ENCODE peak calls at places on chromosome 11, in ten cellular contexts. One of them, this sample, is unnamed.

GRCh38 chr11:69828276-69828970 is 9.2 kb upstream of the FGF3 start:
- DNase-seq in RWPE1: no peak
- DNase-seq in transverse colon: peak
- DNase-seq in heart left ventricle: no peak
- DNase-seq in upper lobe of right lung: peak
- DNase-seq in left ventricle myocardium inferior: no peak
- DNase-seq in lung: no peak
- DNase-seq in spleen: peak
- DNase-seq in AG04450: no peak
- DNase-seq in heart right ventricle: no peak
- DNase-seq in this sample: no peak

GRCh38 chr11:5818245-5818865 is 9.6 kb downstream of the OR52N2 start:
- DNase-seq in RWPE1: no peak
- DNase-seq in heart right ventricle: no peak
- DNase-seq in spleen: no peak
- DNase-seq in heart left ventricle: no peak
- DNase-seq in upper lobe of right lung: no peak
- DNase-seq in AG04450: no peak
- DNase-seq in left ventricle myocardium inferior: no peak
- DNase-seq in lung: no peak
- DNase-seq in transverse colon: no peak
- DNase-seq in this sample: no peak

GRCh38 chr11:131491503-131491902 is 121.1 kb downstream of the NTM start:
- DNase-seq in transverse colon: no peak
- DNase-seq in upper lobe of right lung: no peak
- DNase-seq in heart left ventricle: no peak
- DNase-seq in heart right ventricle: no peak
- DNase-seq in AG04450: no peak
- DNase-seq in left ventricle myocardium inferior: no peak
- DNase-seq in RWPE1: peak
- DNase-seq in lung: no peak
- DNase-seq in spleen: no peak
- DNase-seq in this sample: peak

GRCh38 chr11:32497951-32498350 is 62.6 kb upstream of the WT1 start:
- DNase-seq in AG04450: no peak
- DNase-seq in heart left ventricle: no peak
- DNase-seq in heart right ventricle: no peak
- DNase-seq in transverse colon: no peak
- DNase-seq in spleen: no peak
- DNase-seq in RWPE1: no peak
- DNase-seq in left ventricle myocardium inferior: no peak
- DNase-seq in upper lobe of right lung: no peak
- DNase-seq in lung: no peak
- DNase-seq in this sample: no peak

GRCh38 chr11:8698917-8699441 is 16.4 kb downstream of the RPL27A start:
- DNase-seq in heart left ventricle: no peak
- DNase-seq in upper lobe of right lung: no peak
- DNase-seq in transverse colon: no peak
- DNase-seq in RWPE1: no peak
- DNase-seq in AG04450: no peak
- DNase-seq in spleen: no peak
- DNase-seq in heart right ventricle: no peak
- DNase-seq in lung: no peak
- DNase-seq in left ventricle myocardium inferior: no peak
- DNase-seq in this sample: no peak

GRCh38 chr11:15874699-15875098 is 481.6 kb downstream of the SOX6 start:
- DNase-seq in lung: no peak
- DNase-seq in spleen: no peak
- DNase-seq in AG04450: no peak
- DNase-seq in RWPE1: no peak
- DNase-seq in heart left ventricle: no peak
- DNase-seq in left ventricle myocardium inferior: no peak
- DNase-seq in heart right ventricle: no peak
- DNase-seq in transverse colon: no peak
- DNase-seq in upper lobe of right lung: no peak
- DNase-seq in this sample: no peak

GRCh38 chr11:13440100-13440855 is 22.7 kb downstream of the BTBD10 start:
- DNase-seq in heart left ventricle: peak
- DNase-seq in transverse colon: peak
- DNase-seq in left ventricle myocardium inferior: no peak
- DNase-seq in lung: peak
- DNase-seq in spleen: no peak
- DNase-seq in upper lobe of right lung: no peak
- DNase-seq in AG04450: peak
- DNase-seq in RWPE1: peak
- DNase-seq in heart right ventricle: peak
- DNase-seq in this sample: peak

GRCh38 chr11:17314232-17314547 is 37.4 kb upstream of the NCR3LG1 start:
- DNase-seq in transverse colon: no peak
- DNase-seq in lung: no peak
- DNase-seq in heart right ventricle: no peak
- DNase-seq in RWPE1: peak
- DNase-seq in upper lobe of right lung: no peak
- DNase-seq in spleen: no peak
- DNase-seq in heart left ventricle: no peak
- DNase-seq in AG04450: peak
- DNase-seq in left ventricle myocardium inferior: no peak
- DNase-seq in this sample: peak

GRCh38 chr11:108854366-108854765 is 189.5 kb downstream of the DDX10 start:
- DNase-seq in heart left ventricle: no peak
- DNase-seq in upper lobe of right lung: no peak
- DNase-seq in spleen: no peak
- DNase-seq in AG04450: no peak
- DNase-seq in heart right ventricle: no peak
- DNase-seq in left ventricle myocardium inferior: no peak
- DNase-seq in RWPE1: no peak
- DNase-seq in lung: no peak
- DNase-seq in transverse colon: no peak
- DNase-seq in this sample: no peak

DNA sequence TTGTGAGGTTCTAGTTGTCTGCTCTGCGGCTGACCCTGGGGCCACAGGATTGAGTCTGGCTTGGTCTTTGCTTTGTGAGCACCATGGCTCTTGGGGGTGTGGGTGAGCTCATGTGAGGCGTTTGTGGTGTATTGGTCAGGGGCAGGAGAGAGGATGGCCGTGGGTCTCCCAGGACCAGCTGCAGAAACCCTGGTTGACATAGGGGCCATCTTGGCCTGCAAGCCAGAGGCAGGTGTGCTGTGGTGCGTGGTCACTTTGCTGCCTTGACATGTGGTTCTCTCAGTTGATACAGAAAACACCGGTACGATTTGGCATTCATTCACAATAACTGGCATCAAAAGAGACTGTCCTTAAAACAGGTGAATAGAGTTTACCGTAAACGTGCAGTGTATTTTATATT is 11.3 kb downstream of the PHRF1 start:
- DNase-seq in RWPE1: no peak
- DNase-seq in transverse colon: no peak
- DNase-seq in AG04450: no peak
- DNase-seq in lung: no peak
- DNase-seq in upper lobe of right lung: no peak
- DNase-seq in left ventricle myocardium inferior: no peak
- DNase-seq in spleen: no peak
- DNase-seq in heart right ventricle: no peak
- DNase-seq in heart left ventricle: no peak
- DNase-seq in this sample: no peak
- H3K27ac ChIP-seq in RWPE1: peak
- H3K27ac ChIP-seq in transverse colon: no peak
- H3K27ac ChIP-seq in AG04450: no peak
- H3K27ac ChIP-seq in lung: peak
- H3K27ac ChIP-seq in upper lobe of right lung: no peak
- H3K27ac ChIP-seq in left ventricle myocardium inferior: no peak
- H3K27ac ChIP-seq in spleen: peak
- H3K27ac ChIP-seq in heart right ventricle: no peak
- H3K27ac ChIP-seq in heart left ventricle: no peak
- H3K27ac ChIP-seq in this sample: peak

GRCh38 chr11:114607753-114608459 is 12.3 kb upstream of the NXPE4 start:
- DNase-seq in heart left ventricle: no peak
- DNase-seq in transverse colon: no peak
- DNase-seq in lung: no peak
- DNase-seq in RWPE1: no peak
- DNase-seq in upper lobe of right lung: no peak
- DNase-seq in left ventricle myocardium inferior: no peak
- DNase-seq in spleen: no peak
- DNase-seq in heart right ventricle: no peak
- DNase-seq in AG04450: no peak
- DNase-seq in this sample: no peak

GRCh38 chr11:114604179-114604813 is 8.7 kb upstream of the NXPE4 start:
- DNase-seq in AG04450: no peak
- DNase-seq in heart left ventricle: no peak
- DNase-seq in RWPE1: no peak
- DNase-seq in spleen: no peak
- DNase-seq in left ventricle myocardium inferior: no peak
- DNase-seq in heart right ventricle: no peak
- DNase-seq in upper lobe of right lung: no peak
- DNase-seq in transverse colon: no peak
- DNase-seq in lung: no peak
- DNase-seq in this sample: no peak

GRCh38 chr11:114604886-114605285 is 9.3 kb upstream of the NXPE4 start:
- DNase-seq in left ventricle myocardium inferior: no peak
- DNase-seq in spleen: no peak
- DNase-seq in heart right ventricle: no peak
- DNase-seq in RWPE1: no peak
- DNase-seq in AG04450: no peak
- DNase-seq in upper lobe of right lung: no peak
- DNase-seq in lung: no peak
- DNase-seq in transverse colon: no peak
- DNase-seq in heart left ventricle: no peak
- DNase-seq in this sample: no peak

GRCh38 chr11:114605370-114605769 is 9.8 kb upstream of the NXPE4 start:
- DNase-seq in lung: no peak
- DNase-seq in heart right ventricle: no peak
- DNase-seq in RWPE1: no peak
- DNase-seq in transverse colon: no peak
- DNase-seq in spleen: no peak
- DNase-seq in heart left ventricle: no peak
- DNase-seq in upper lobe of right lung: no peak
- DNase-seq in AG04450: no peak
- DNase-seq in left ventricle myocardium inferior: no peak
- DNase-seq in this sample: no peak

GRCh38 chr11:114606003-114606801 is 10.6 kb upstream of the NXPE4 start:
- DNase-seq in RWPE1: no peak
- DNase-seq in transverse colon: no peak
- DNase-seq in heart left ventricle: no peak
- DNase-seq in lung: no peak
- DNase-seq in heart right ventricle: no peak
- DNase-seq in spleen: no peak
- DNase-seq in upper lobe of right lung: no peak
- DNase-seq in AG04450: no peak
- DNase-seq in left ventricle myocardium inferior: no peak
- DNase-seq in this sample: no peak
- TF ChIP-seq CTCF in RWPE1: no peak
- TF ChIP-seq CTCF in transverse colon: no peak
- TF ChIP-seq CTCF in heart left ventricle: no peak
- TF ChIP-seq CTCF in lung: no peak
- TF ChIP-seq CTCF in heart right ventricle: no peak
- TF ChIP-seq CTCF in spleen: peak
- TF ChIP-seq CTCF in upper lobe of right lung: no peak
- TF ChIP-seq CTCF in AG04450: no peak
- TF ChIP-seq CTCF in left ventricle myocardium inferior: no peak
- TF ChIP-seq CTCF in this sample: no peak

GRCh38 chr11:112786196-112786595 is 175.0 kb upstream of the NCAM1 start:
- DNase-seq in RWPE1: no peak
- DNase-seq in lung: no peak
- DNase-seq in heart right ventricle: no peak
- DNase-seq in left ventricle myocardium inferior: no peak
- DNase-seq in AG04450: no peak
- DNase-seq in spleen: no peak
- DNase-seq in heart left ventricle: no peak
- DNase-seq in upper lobe of right lung: no peak
- DNase-seq in transverse colon: no peak
- DNase-seq in this sample: no peak

GRCh38 chr11:112785104-112785503 is 176.1 kb upstream of the NCAM1 start:
- DNase-seq in left ventricle myocardium inferior: no peak
- DNase-seq in RWPE1: peak
- DNase-seq in heart left ventricle: no peak
- DNase-seq in transverse colon: no peak
- DNase-seq in upper lobe of right lung: no peak
- DNase-seq in lung: no peak
- DNase-seq in spleen: no peak
- DNase-seq in heart right ventricle: no peak
- DNase-seq in AG04450: no peak
- DNase-seq in this sample: no peak

GRCh38 chr11:112783945-112784322 is 177.3 kb upstream of the NCAM1 start:
- DNase-seq in AG04450: no peak
- DNase-seq in heart left ventricle: no peak
- DNase-seq in upper lobe of right lung: no peak
- DNase-seq in spleen: no peak
- DNase-seq in RWPE1: no peak
- DNase-seq in heart right ventricle: no peak
- DNase-seq in left ventricle myocardium inferior: no peak
- DNase-seq in transverse colon: no peak
- DNase-seq in lung: no peak
- DNase-seq in this sample: no peak

GRCh38 chr11:112785717-112786116 is 175.5 kb upstream of the NCAM1 start:
- DNase-seq in heart left ventricle: peak
- DNase-seq in RWPE1: no peak
- DNase-seq in upper lobe of right lung: no peak
- DNase-seq in transverse colon: no peak
- DNase-seq in AG04450: no peak
- DNase-seq in heart right ventricle: peak
- DNase-seq in lung: no peak
- DNase-seq in spleen: no peak
- DNase-seq in left ventricle myocardium inferior: no peak
- DNase-seq in this sample: no peak

GRCh38 chr11:112784323-112785073 is 176.7 kb upstream of the NCAM1 start:
- DNase-seq in heart right ventricle: peak
- DNase-seq in heart left ventricle: peak
- DNase-seq in spleen: no peak
- DNase-seq in transverse colon: peak
- DNase-seq in RWPE1: no peak
- DNase-seq in left ventricle myocardium inferior: peak
- DNase-seq in AG04450: no peak
- DNase-seq in lung: no peak
- DNase-seq in upper lobe of right lung: no peak
- DNase-seq in this sample: peak
- H3K27ac ChIP-seq in heart right ventricle: peak
- H3K27ac ChIP-seq in heart left ventricle: peak
- H3K27ac ChIP-seq in spleen: no peak
- H3K27ac ChIP-seq in transverse colon: peak
- H3K27ac ChIP-seq in RWPE1: no peak
- H3K27ac ChIP-seq in left ventricle myocardium inferior: peak
- H3K27ac ChIP-seq in AG04450: no peak
- H3K27ac ChIP-seq in lung: no peak
- H3K27ac ChIP-seq in upper lobe of right lung: no peak
- H3K27ac ChIP-seq in this sample: no peak

DNA sequence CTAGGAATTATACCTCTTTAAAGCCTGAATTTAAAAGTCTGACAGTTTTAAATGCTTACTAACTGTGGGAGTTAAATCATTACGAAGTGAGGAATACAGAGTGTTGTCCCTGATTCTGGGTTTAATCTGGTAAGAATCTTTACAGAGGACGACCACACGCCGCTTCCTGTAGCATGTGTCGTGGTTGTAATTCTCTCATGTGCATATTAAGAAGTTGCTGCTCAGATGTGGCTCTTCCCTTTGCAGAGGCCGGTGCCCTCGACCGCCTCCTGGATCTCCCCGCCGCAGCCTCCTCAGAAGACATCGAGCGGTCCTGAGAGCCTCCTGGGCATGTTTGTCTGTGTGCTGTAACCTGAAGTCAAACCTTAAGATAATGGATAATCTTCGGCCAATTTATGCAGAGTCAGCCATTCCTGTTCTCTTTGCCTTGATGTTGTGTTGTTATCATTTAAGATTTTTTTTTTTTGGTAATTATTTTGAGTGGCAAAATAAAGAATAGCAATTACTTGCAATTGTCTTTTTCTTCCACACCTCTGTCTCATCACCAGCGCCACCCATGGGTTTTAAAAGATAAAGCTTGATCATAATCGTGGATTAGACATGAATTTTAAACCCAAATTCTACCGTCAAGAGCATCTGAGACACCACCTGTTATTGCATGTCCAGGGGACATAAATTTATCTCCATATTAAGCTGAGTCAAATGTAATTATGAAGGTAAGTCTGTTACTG is 6.5 kb downstream of the GAL start:
- DNase-seq in lung: no peak
- DNase-seq in spleen: no peak
- DNase-seq in AG04450: no peak
- DNase-seq in transverse colon: no peak
- DNase-seq in RWPE1: no peak
- DNase-seq in heart right ventricle: no peak
- DNase-seq in heart left ventricle: no peak
- DNase-seq in upper lobe of right lung: no peak
- DNase-seq in left ventricle myocardium inferior: no peak
- DNase-seq in this sample: no peak
- TF ChIP-seq CTCF in lung: no peak
- TF ChIP-seq CTCF in spleen: no peak
- TF ChIP-seq CTCF in AG04450: no peak
- TF ChIP-seq CTCF in transverse colon: no peak
- TF ChIP-seq CTCF in RWPE1: no peak
- TF ChIP-seq CTCF in heart right ventricle: no peak
- TF ChIP-seq CTCF in heart left ventricle: no peak
- TF ChIP-seq CTCF in upper lobe of right lung: no peak
- TF ChIP-seq CTCF in left ventricle myocardium inferior: no peak
- TF ChIP-seq CTCF in this sample: no peak